ENCODE peak calls at places on chromosomes 16 and 17, in nine cellular contexts. D is adrenal gland, R is NB4, L is body of pancreas, V is dorsolateral prefrontal cortex, B is heart left ventricle, W is OCI-LY7, K is cardiac muscle cell, Z is HL-60. U is an unnamed sample.

GRCh38 chr16:66936462-66936861 is 1.1 kb downstream of the CES2 start:
- DNase-seq in D (peak; percentile 37), V (no peak), B (peak; percentile 45), R (no peak), W (no peak), L (peak; percentile 21), Z (no peak), K (no peak), U (no peak)

GRCh38 chr17:6510321-6511023 is 45.9 kb downstream of the PITPNM3 start:
- DNase-seq in Z (no peak), D (peak; percentile 51), W (no peak), B (no peak), V (no peak), L (no peak), R (no peak), K (no peak), U (no peak)

GRCh38 chr17:77145635-77146632 is 5.2 kb downstream of the SEC14L1 start:
- DNase-seq in L (peak; percentile 84), K (peak; percentile 77), W (peak; percentile 46), D (peak; percentile 97), Z (no peak), B (peak; percentile 78), V (peak; percentile 78), R (no peak), U (no peak)

GRCh38 chr16:30895592-30896202 is 717 bp upstream of the CTF1 start:
- DNase-seq in D (no peak), Z (no peak), K (no peak), R (no peak), B (no peak), W (no peak), V (no peak), L (no peak), U (no peak)

GRCh38 chr16:11136600-11136999 is 119.4 kb downstream of the SOCS1 start:
- DNase-seq in R (peak; percentile 35), K (no peak), V (no peak), B (peak; percentile 82), Z (no peak), D (peak; percentile 27), L (peak; percentile 34), W (no peak), U (no peak)

GRCh38 chr17:50151937-50152547 is 1.6 kb upstream of the PPP1R9B start:
- DNase-seq in K (peak; percentile 86), W (peak; percentile 86), D (peak; percentile 89), B (peak; percentile 92), R (peak; percentile 86), L (peak; percentile 92), Z (peak; percentile 91), V (peak; percentile 93), U (peak; percentile 56)

GRCh38 chr16:70320121-70320520 is 21.1 kb downstream of the DDX19B start:
- DNase-seq in W (no peak), D (no peak), K (no peak), B (no peak), L (no peak), R (no peak), V (peak; percentile 7), Z (no peak), U (no peak)

GRCh38 chr17:65064452-65065019 is 8.0 kb upstream of the GNA13 start:
- DNase-seq in V (no peak), L (no peak), Z (no peak), R (no peak), W (no peak), K (no peak), B (no peak), D (no peak), U (no peak)

DNA sequence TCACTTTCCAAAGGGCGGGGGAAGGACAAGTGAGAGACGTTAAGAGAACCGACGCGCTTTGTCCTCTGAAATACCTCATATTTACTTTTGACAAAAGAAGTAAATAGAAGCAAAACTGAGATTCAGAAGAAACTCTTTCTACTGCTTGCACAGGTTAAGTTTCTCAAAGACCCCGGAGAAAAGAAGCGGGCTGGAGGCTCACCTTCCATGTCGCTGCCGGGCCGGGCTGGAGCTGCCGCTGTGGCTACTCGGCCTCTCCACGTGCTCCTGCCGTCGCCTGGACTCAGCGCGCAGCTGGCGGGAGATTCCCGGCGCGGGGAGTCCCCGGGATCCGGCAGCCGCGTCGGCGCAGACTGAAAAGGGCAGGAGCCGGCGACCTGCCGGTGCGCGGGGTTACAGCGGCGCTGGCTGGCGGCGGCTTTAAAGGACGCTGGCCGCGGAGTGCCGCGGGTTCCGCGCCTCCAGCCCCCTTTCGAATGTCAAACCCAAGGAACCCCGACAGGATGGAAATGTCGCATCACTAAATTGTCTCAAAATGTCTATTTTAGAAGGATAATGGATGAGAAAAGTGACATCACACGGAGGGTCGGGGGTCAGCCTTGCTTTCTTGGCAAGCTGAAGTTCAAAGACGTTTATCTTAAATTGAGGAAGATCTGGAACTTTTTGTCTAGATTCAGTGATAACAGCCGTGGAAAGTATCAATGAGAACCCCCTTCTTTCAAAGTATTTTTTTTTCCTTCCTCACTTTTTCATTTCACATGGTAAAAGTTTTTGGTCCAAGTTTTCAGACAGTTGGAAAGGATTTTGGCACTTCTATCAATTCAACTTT is at the start of gene IKZF3:
- DNase-seq in R (peak; percentile 86), L (peak; percentile 79), W (peak; percentile 82), V (no peak), K (peak; percentile 86), Z (peak; percentile 22), D (peak; percentile 29), B (peak; percentile 51), U (peak; percentile 78)
- TF ChIP-seq CTCF in R (peak; percentile 30), L (peak; percentile 42), W (peak; percentile 69), V (no peak), K (no peak), Z (no peak), D (no peak), B (no peak), U (no peak)

DNA sequence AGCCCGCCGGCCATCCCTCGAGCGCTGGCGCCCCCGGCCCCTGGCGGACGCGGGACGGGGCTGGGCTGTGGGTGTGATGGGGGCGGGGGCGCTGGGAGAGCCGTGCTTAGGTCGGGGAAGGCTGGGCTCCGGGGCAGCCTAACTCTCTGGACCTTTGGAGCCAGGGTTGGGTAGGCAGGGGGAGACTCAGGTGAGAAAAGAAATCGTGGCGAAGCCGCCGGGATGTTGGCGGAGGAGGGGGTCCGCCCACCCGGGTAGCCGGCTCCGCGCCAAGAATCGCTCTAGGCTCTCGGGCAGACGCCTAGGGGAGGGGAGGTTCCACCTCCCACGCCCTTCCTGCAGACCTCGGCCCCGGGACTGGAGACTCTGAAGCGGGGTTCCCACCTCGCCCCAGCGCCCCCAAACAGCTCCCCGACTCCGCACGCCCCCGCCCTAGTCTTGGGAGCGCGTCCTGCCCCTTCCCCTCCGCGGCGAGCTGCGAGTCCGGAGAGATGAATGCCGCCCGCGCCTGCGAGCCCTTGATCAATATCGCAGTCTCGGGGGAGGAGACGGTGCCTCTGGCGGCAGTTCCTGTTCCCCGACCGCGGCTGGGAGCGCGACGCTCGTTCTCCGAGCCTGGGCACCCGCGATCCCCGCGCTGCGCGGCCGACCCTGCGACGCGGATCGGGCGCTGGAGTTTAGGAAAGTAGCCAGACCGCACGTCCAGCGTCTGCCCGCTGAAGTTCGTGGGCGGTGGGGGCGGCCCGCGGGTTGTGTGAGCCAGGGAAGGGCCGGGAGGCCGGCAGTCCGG is 658 bp downstream of the CRHR1 start:
- DNase-seq in L (peak; percentile 57), W (no peak), K (peak; percentile 47), D (peak; percentile 23), Z (peak; percentile 46), R (peak; percentile 74), V (peak; percentile 37), B (no peak), U (peak; percentile 30)
- TF ChIP-seq CTCF in L (no peak), W (no peak), K (no peak), D (no peak), Z (no peak), R (no peak), V (peak; percentile 17), B (no peak), U (no peak)

GRCh38 chr17:32264823-32265191 is 825 bp upstream of the RHBDL3 start:
- DNase-seq in Z (no peak), V (no peak), D (no peak), B (no peak), W (no peak), L (no peak), R (no peak), K (no peak), U (no peak)

GRCh38 chr17:32261937-32262510 is 3.6 kb upstream of the RHBDL3 start:
- DNase-seq in W (no peak), L (no peak), K (no peak), Z (no peak), D (no peak), R (no peak), V (no peak), B (no peak), U (no peak)

GRCh38 chr17:32265192-32265895 is at the start of gene RHBDL3:
- DNase-seq in K (peak; percentile 38), D (peak; percentile 27), B (peak; percentile 57), Z (no peak), V (no peak), R (no peak), L (peak; percentile 41), W (no peak), U (peak; percentile 29)

GRCh38 chr17:32265896-32266388 is 310 bp downstream of the RHBDL3 start:
- DNase-seq in D (no peak), K (no peak), W (no peak), R (no peak), L (no peak), Z (no peak), V (no peak), B (no peak), U (no peak)

DNA sequence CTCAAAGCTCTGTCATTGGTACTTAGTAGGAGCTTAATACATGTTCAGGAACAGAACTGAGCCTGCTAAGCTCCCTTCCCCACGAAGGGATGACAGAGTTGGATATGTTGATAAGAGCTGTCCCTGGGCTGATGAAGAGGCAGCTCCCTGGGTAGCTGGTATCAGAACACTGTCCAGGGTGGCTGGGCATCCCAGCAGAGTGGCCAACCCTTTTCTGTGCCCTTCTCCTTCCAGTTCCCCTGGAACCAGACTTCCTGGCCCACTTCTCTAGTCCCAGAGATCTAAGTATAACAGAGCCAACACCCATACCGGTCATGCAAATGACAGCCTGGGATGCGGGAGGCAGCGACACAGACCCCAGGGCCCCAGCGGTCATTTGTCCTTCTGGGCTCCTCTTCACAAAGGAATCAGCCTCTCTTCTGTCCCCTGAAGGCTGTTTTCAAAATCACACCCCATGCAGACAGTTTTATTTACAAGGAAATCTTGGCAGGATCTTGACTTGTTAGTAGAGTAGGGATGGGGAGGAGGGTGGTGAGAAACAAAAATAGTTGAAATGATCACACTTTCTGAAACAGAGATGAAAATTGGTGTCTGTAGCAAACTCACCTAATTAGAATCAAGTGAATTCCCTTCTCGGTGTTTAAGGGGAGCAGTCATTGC is 1.4 kb upstream of the RHBDL3 start:
- DNase-seq in B (no peak), V (no peak), Z (no peak), W (no peak), K (no peak), R (no peak), D (no peak), L (no peak), U (no peak)
- TF ChIP-seq CTCF in B (no peak), V (no peak), Z (no peak), W (no peak), K (peak; percentile 18), R (no peak), D (peak; percentile 10), L (no peak), U (no peak)

DNA sequence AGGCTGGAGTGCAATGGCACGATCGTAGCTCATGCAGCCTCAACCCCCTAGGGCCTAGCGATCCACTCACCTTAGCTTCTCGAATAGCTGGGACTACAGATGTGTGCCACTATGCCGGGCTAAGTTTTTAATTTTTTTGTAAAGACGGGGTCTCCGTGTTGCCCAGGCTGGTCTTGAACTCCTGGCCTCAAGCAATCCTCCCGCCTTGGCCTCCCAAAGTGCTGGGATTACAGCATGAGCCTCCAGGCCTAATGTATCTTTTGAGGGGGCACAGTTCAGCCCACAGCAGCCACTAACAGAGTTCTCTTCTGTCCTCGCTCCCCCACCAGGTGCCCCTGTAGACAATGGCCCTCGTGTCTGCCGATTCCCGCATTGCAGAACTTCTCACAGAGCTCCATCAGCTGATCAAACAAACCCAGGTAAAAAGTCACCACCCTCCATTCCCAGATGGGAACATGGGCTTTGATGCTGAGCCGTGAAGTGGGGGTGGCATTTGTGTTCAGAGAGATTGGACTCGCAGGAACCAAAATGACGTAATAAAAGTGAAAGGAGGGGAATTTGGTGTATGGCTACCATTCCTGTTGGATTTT is 16.0 kb downstream of the SULT1A2 start:
- DNase-seq in R (no peak), Z (no peak), L (no peak), B (no peak), K (no peak), W (no peak), V (no peak), D (no peak), U (no peak)
- TF ChIP-seq CTCF in R (no peak), Z (no peak), L (no peak), B (no peak), K (no peak), W (no peak), V (no peak), D (no peak), U (no peak)